ENCODE peak calls at places on chromosomes 1 and 21, in seven cellular contexts. One of them, this sample, is unnamed.
A peak's percentile ranks its signal among the peaks of the same experiment; 100 is the strongest.

GRCh38 chr1:14742181-14742980 is 143.9 kb downstream of the KAZN start:
- DNase-seq in anterior cingulate cortex: peak; percentile 20
- DNase-seq in stimulated activated CD4-positive, alpha-beta T cell treated with anti-CD3 and anti-CD28 coated beads, Interleukin-4, amount 100 ng/mL, for 48 hours: no peak
- DNase-seq in astrocyte of the spinal cord: peak; percentile 95
- DNase-seq in AG08396: peak; percentile 83
- DNase-seq in activated CD8-positive, alpha-beta memory T cell treated with anti-CD3 and anti-CD28 coated beads, Interleukin-2, amount 50 U/mL, for 4 hours: no peak
- DNase-seq in sigmoid colon: no peak
- DNase-seq in this sample: no peak

GRCh38 chr21:42002421-42002958 is 7.7 kb downstream of the ZBTB21 start:
- DNase-seq in stimulated activated CD4-positive, alpha-beta T cell treated with anti-CD3 and anti-CD28 coated beads, Interleukin-4, amount 100 ng/mL, for 48 hours: peak; percentile 51
- DNase-seq in sigmoid colon: no peak
- DNase-seq in activated CD8-positive, alpha-beta memory T cell treated with anti-CD3 and anti-CD28 coated beads, Interleukin-2, amount 50 U/mL, for 4 hours: peak; percentile 51
- DNase-seq in astrocyte of the spinal cord: peak; percentile 90
- DNase-seq in anterior cingulate cortex: no peak
- DNase-seq in AG08396: peak; percentile 65
- DNase-seq in this sample: no peak

GRCh38 chr21:17925000-17925610 is 105.9 kb upstream of the C21orf91 start:
- DNase-seq in AG08396: peak; percentile 63
- DNase-seq in activated CD8-positive, alpha-beta memory T cell treated with anti-CD3 and anti-CD28 coated beads, Interleukin-2, amount 50 U/mL, for 4 hours: peak; percentile 33
- DNase-seq in stimulated activated CD4-positive, alpha-beta T cell treated with anti-CD3 and anti-CD28 coated beads, Interleukin-4, amount 100 ng/mL, for 48 hours: peak; percentile 11
- DNase-seq in sigmoid colon: no peak
- DNase-seq in anterior cingulate cortex: peak; percentile 27
- DNase-seq in astrocyte of the spinal cord: peak; percentile 57
- DNase-seq in this sample: peak; percentile 80

GRCh38 chr1:61056674-61057439 is 25.5 kb upstream of the NFIA start:
- DNase-seq in anterior cingulate cortex: peak; percentile 72
- DNase-seq in AG08396: no peak
- DNase-seq in activated CD8-positive, alpha-beta memory T cell treated with anti-CD3 and anti-CD28 coated beads, Interleukin-2, amount 50 U/mL, for 4 hours: peak; percentile 54
- DNase-seq in sigmoid colon: peak; percentile 81
- DNase-seq in astrocyte of the spinal cord: peak; percentile 52
- DNase-seq in stimulated activated CD4-positive, alpha-beta T cell treated with anti-CD3 and anti-CD28 coated beads, Interleukin-4, amount 100 ng/mL, for 48 hours: no peak
- DNase-seq in this sample: peak; percentile 63

GRCh38 chr1:15803380-15803779 is 4.1 kb downstream of the UQCRHL start:
- DNase-seq in stimulated activated CD4-positive, alpha-beta T cell treated with anti-CD3 and anti-CD28 coated beads, Interleukin-4, amount 100 ng/mL, for 48 hours: no peak
- DNase-seq in astrocyte of the spinal cord: peak; percentile 36
- DNase-seq in activated CD8-positive, alpha-beta memory T cell treated with anti-CD3 and anti-CD28 coated beads, Interleukin-2, amount 50 U/mL, for 4 hours: no peak
- DNase-seq in anterior cingulate cortex: no peak
- DNase-seq in sigmoid colon: no peak
- DNase-seq in AG08396: no peak
- DNase-seq in this sample: peak; percentile 71

GRCh38 chr1:24248859-24249258 is 61.8 kb upstream of the IFNLR1 start:
- DNase-seq in sigmoid colon: no peak
- DNase-seq in activated CD8-positive, alpha-beta memory T cell treated with anti-CD3 and anti-CD28 coated beads, Interleukin-2, amount 50 U/mL, for 4 hours: no peak
- DNase-seq in AG08396: no peak
- DNase-seq in anterior cingulate cortex: no peak
- DNase-seq in stimulated activated CD4-positive, alpha-beta T cell treated with anti-CD3 and anti-CD28 coated beads, Interleukin-4, amount 100 ng/mL, for 48 hours: no peak
- DNase-seq in astrocyte of the spinal cord: no peak
- DNase-seq in this sample: peak; percentile 13

GRCh38 chr21:38475519-38475918 is 22.8 kb downstream of the ERG start:
- DNase-seq in AG08396: no peak
- DNase-seq in anterior cingulate cortex: no peak
- DNase-seq in activated CD8-positive, alpha-beta memory T cell treated with anti-CD3 and anti-CD28 coated beads, Interleukin-2, amount 50 U/mL, for 4 hours: no peak
- DNase-seq in astrocyte of the spinal cord: no peak
- DNase-seq in sigmoid colon: no peak
- DNase-seq in stimulated activated CD4-positive, alpha-beta T cell treated with anti-CD3 and anti-CD28 coated beads, Interleukin-4, amount 100 ng/mL, for 48 hours: no peak
- DNase-seq in this sample: no peak

GRCh38 chr1:46405724-46406123 is 11.6 kb downstream of the FAAH start:
- DNase-seq in activated CD8-positive, alpha-beta memory T cell treated with anti-CD3 and anti-CD28 coated beads, Interleukin-2, amount 50 U/mL, for 4 hours: no peak
- DNase-seq in sigmoid colon: no peak
- DNase-seq in anterior cingulate cortex: no peak
- DNase-seq in astrocyte of the spinal cord: no peak
- DNase-seq in stimulated activated CD4-positive, alpha-beta T cell treated with anti-CD3 and anti-CD28 coated beads, Interleukin-4, amount 100 ng/mL, for 48 hours: no peak
- DNase-seq in AG08396: no peak
- DNase-seq in this sample: no peak

GRCh38 chr1:207389728-207390464 is 64.2 kb upstream of the CR2 start:
- DNase-seq in astrocyte of the spinal cord: peak; percentile 57
- DNase-seq in AG08396: no peak
- DNase-seq in stimulated activated CD4-positive, alpha-beta T cell treated with anti-CD3 and anti-CD28 coated beads, Interleukin-4, amount 100 ng/mL, for 48 hours: no peak
- DNase-seq in sigmoid colon: no peak
- DNase-seq in activated CD8-positive, alpha-beta memory T cell treated with anti-CD3 and anti-CD28 coated beads, Interleukin-2, amount 50 U/mL, for 4 hours: no peak
- DNase-seq in anterior cingulate cortex: no peak
- DNase-seq in this sample: peak; percentile 57

This sample was measured in lung microvascular endothelial cell.